ENCODE peak calls at places on chromosomes 12 and 14, in five cellular contexts. K is H9, W is H1, J is neuronal stem cell, D is trophoblast cell. M is an unnamed sample. For H3K4me1, the result is how much of the 10 kb centered on the place peaks cover.

GRCh38 chr12:103647267-103647666 is 60.2 kb downstream of the STAB2 start:
- DNase-seq in K (no peak), W (no peak), J (no peak), D (no peak), M (peak)

GRCh38 chr14:68147331-68147730 is 327.8 kb downstream of the RAD51B start:
- DNase-seq in D (no peak), J (no peak), W (no peak), K (no peak), M (peak)

GRCh38 chr12:650983-651382 is 12.3 kb downstream of the NINJ2 start:
- DNase-seq in J (no peak), K (no peak), D (no peak), W (no peak), M (no peak)

GRCh38 chr14:104357689-104358527 is 219.5 kb downstream of the KIF26A start:
- DNase-seq in W (no peak), K (peak), J (no peak), D (no peak), M (no peak)

GRCh38 chr12:62434504-62435336 is 31.9 kb upstream of the MON2 start:
- DNase-seq in D (peak), J (no peak), W (no peak), K (no peak), M (no peak)

GRCh38 chr14:76181546-76181945 is 29.8 kb downstream of the GPATCH2L start:
- DNase-seq in K (no peak), W (no peak), J (no peak), D (peak), M (peak)

GRCh38 chr14:72731252-72732020 is 162.5 kb downstream of the DPF3 start:
- DNase-seq in W (no peak), D (no peak), K (no peak), J (no peak), M (no peak)

GRCh38 chr12:31568498-31568897 is 22.4 kb downstream of the DENND5B start:
- DNase-seq in D (no peak), K (no peak), J (no peak), W (no peak), M (no peak)

GRCh38 chr12:10151621-10152020 is 20.3 kb downstream of the OLR1 start:
- DNase-seq in D (peak), J (no peak), W (no peak), K (no peak), M (no peak)

GRCh38 chr12:59179231-59179630 is 258.9 kb upstream of the LRIG3 start:
- DNase-seq in D (no peak), K (no peak), J (no peak), W (no peak), M (no peak)

GRCh38 chr12:88310069-88310468 is 168.0 kb downstream of the TMTC3 start:
- DNase-seq in J (no peak), D (peak), K (no peak), W (no peak), M (peak)

GRCh38 chr12:104823985-104824441 is 134.1 kb downstream of the SLC41A2 start:
- DNase-seq in J (no peak), D (no peak), W (no peak), K (peak), M (no peak)

GRCh38 chr12:129076466-129077325 is 223.4 kb downstream of the GLT1D1 start:
- DNase-seq in D (no peak), K (no peak), W (no peak), J (no peak), M (no peak)

GRCh38 chr12:121799175-121799841 is 4.5 kb upstream of the SETD1B start:
- DNase-seq in J (no peak), W (no peak), K (peak), D (peak), M (peak)

GRCh38 chr14:101885254-101885576 is 79.2 kb upstream of the DYNC1H1 start:
- DNase-seq in J (no peak), K (no peak), W (no peak), D (no peak), M (no peak)

GRCh38 chr12:48800971-48801370 is 12.1 kb upstream of the ADCY6 start:
- DNase-seq in D (no peak), J (no peak), W (no peak), K (no peak), M (no peak)

GRCh38 chr14:67265131-67265530 is 23.9 kb downstream of the PALS1 start:
- DNase-seq in D (peak), W (no peak), J (no peak), K (no peak), M (no peak)

GRCh38 chr14:65850429-65851145 is 438.1 kb downstream of the FUT8 start:
- DNase-seq in K (no peak), D (no peak), W (no peak), J (no peak), M (no peak)

GRCh38 chr14:73764406-73764805 is 50.2 kb upstream of the PNMA1 start:
- DNase-seq in J (no peak), W (no peak), K (no peak), D (no peak), M (peak)

GRCh38 chr12:48978291-48978740 is at the start of gene WNT1:
- DNase-seq in W (no peak), J (no peak), D (no peak), K (no peak), M (no peak)

GRCh38 chr14:104285483-104285790 is 147.1 kb downstream of the KIF26A start:
- DNase-seq in K (no peak), J (no peak), D (no peak), W (no peak), M (no peak)

GRCh38 chr12:128797119-128798118 is 26.3 kb downstream of the SLC15A4 start:
- DNase-seq in W (peak), J (no peak), K (no peak), D (no peak), M (peak)

GRCh38 chr12:1840981-1841425 is 20.6 kb downstream of the LRTM2 start:
- DNase-seq in W (no peak), J (no peak), K (peak), D (no peak), M (no peak)

GRCh38 chr12:32170437-32170998 is 63.9 kb downstream of the BICD1 start:
- DNase-seq in J (no peak), K (no peak), D (no peak), W (no peak), M (no peak)

GRCh38 chr12:24418157-24418556 is 468.7 kb upstream of the SOX5 start:
- DNase-seq in J (no peak), D (no peak), W (no peak), K (no peak), M (peak)

GRCh38 chr14:35248476-35248788 is 43.8 kb upstream of the PSMA6 start:
- DNase-seq in J (no peak), K (no peak), W (no peak), D (no peak), M (no peak)

GRCh38 chr12:58412466-58412865 is 471.1 kb downstream of the ATP23 start:
- DNase-seq in K (no peak), W (no peak), J (no peak), D (peak), M (peak)

GRCh38 chr12:67593041-67593870 is 55.3 kb upstream of the DYRK2 start:
- DNase-seq in K (no peak), D (peak), W (no peak), J (no peak), M (peak)

GRCh38 chr14:90439874-90440442 is 43.1 kb downstream of the CALM1 start:
- DNase-seq in D (no peak), J (no peak), W (no peak), K (peak), M (no peak)

GRCh38 chr12:127607146-127607725 is 659.7 kb upstream of the TMEM132C start:
- DNase-seq in W (no peak), J (no peak), K (peak), D (no peak), M (no peak)

DNA sequence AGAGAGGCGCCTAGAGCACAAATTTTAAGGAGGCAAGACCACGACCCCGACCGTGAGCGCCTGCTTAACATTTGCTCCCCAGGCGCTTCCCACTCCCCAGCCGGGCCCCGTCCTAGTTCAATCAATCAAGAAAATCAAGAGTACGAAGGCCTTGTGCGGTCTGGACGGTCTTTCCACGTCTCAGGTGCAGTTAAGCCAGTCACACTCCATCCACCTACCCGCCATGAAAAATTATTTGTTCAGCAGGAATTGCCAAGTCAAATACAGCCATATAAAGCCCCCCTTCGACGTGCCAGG is 610 bp upstream of the LRR1 start:
- DNase-seq in W (no peak), D (no peak), J (no peak), K (no peak), M (no peak)
- H3K4me1 ChIP-seq in W (under half), D (under half), J (under half), K (under half), M (under half)

DNA sequence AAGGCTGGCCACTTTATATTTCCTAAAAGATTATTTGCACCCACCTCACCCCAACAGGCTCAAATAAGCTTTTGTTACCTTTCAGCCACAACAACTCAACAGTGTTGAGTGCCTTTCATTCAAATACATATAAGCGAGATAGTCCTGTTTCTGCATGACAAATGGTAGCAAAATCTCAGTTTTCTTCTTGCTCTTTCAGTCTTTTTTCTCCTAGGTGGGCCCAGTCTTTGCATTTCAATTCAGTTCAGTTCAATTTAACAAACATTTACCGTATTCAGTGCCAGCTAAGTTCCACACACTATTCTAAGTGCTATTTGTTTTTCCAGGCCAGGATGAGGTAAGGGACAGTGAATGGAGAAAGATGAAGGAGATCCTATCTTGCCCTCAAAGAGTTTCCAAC is 25.9 kb upstream of the BMP4 start:
- DNase-seq in K (no peak), W (peak), D (no peak), J (no peak), M (no peak)
- H3K9ac ChIP-seq in K (no peak), W (no peak), D (no peak), J (no peak), M (no peak)

GRCh38 chr12:68808388-68809189 is 612 bp downstream of the MDM2 start:
- DNase-seq in W (peak), K (peak), J (no peak), D (peak), M (peak)
- H2BK12ac ChIP-seq in W (peak), K (peak), J (peak), D (peak), M (peak)

GRCh38 chr14:51846631-51847488 is 13.6 kb upstream of the GNG2 start:
- DNase-seq in J (peak), K (peak), D (peak), W (peak), M (peak)

GRCh38 chr14:51844482-51844881 is 15.9 kb upstream of the GNG2 start:
- DNase-seq in W (no peak), D (no peak), J (no peak), K (no peak), M (no peak)

GRCh38 chr14:51848120-51848519 is 12.3 kb upstream of the GNG2 start:
- DNase-seq in W (no peak), K (no peak), D (no peak), J (no peak), M (no peak)

GRCh38 chr14:51847489-51847796 is 13.0 kb upstream of the GNG2 start:
- DNase-seq in K (no peak), W (no peak), J (no peak), D (no peak), M (no peak)

DNA sequence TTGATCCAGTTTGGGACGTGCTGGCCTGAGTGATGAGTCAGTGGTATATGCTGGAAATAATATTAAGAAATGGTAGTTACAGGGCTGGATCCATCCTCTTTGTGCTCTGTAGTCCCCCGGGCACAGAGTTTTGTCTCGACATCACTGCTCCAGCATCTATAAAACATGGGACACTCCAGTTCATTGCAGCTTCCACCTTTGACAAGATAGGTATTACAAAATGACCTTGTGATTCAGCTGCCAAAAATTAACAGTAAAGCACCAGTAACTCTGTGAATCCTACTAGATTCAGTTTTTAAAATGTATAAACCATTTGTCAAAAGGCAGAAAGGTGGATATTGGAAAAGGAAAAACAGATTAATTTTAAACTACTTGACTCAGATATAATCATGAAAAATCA is 14.6 kb upstream of the GNG2 start:
- DNase-seq in D (peak), W (no peak), K (no peak), J (no peak), M (peak)
- H3K4me1 ChIP-seq in D (under half), W (under half), K (under half), J (under half), M (under half)

GRCh38 chr12:116339062-116339461 is 61.6 kb upstream of the MED13L start:
- DNase-seq in K (no peak), D (no peak), W (no peak), J (no peak), M (no peak)

GRCh38 chr12:116336542-116337065 is 59.1 kb upstream of the MED13L start:
- DNase-seq in K (no peak), W (no peak), J (no peak), D (peak), M (peak)

GRCh38 chr12:116338064-116338872 is 60.8 kb upstream of the MED13L start:
- DNase-seq in J (peak), K (peak), W (no peak), D (peak), M (no peak)

GRCh38 chr12:116339800-116340371 is 62.4 kb upstream of the MED13L start:
- DNase-seq in W (no peak), J (no peak), D (no peak), K (no peak), M (peak)

GRCh38 chr12:116337312-116337711 is 59.8 kb upstream of the MED13L start:
- DNase-seq in W (no peak), D (no peak), K (no peak), J (no peak), M (no peak)
- H3K9ac ChIP-seq in W (no peak), D (no peak), K (no peak), J (no peak), M (no peak)

GRCh38 chr14:34027990-34028490 is 77.2 kb upstream of the EGLN3 start:
- DNase-seq in K (no peak), W (no peak), J (no peak), D (peak), M (peak)
- H2BK12ac ChIP-seq in K (no peak), W (no peak), J (no peak), D (no peak), M (peak)

GRCh38 chr12:122979908-122980191 is 631 bp upstream of the ARL6IP4 start:
- DNase-seq in W (no peak), D (no peak), J (no peak), K (no peak), M (no peak)

GRCh38 chr12:122982494-122982850 is 2.0 kb downstream of the ARL6IP4 start:
- DNase-seq in J (no peak), D (no peak), W (no peak), K (no peak), M (no peak)

GRCh38 chr12:122981587-122982493 is 1.4 kb downstream of the ARL6IP4 start:
- DNase-seq in D (no peak), W (no peak), K (no peak), J (no peak), M (no peak)

GRCh38 chr12:122980192-122981035 is at the start of gene ARL6IP4:
- DNase-seq in W (no peak), J (peak), D (peak), K (no peak), M (peak)

GRCh38 chr12:122981036-122981471 is 573 bp downstream of the ARL6IP4 start:
- DNase-seq in W (no peak), J (no peak), D (peak), K (no peak), M (peak)
- H3K4me1 ChIP-seq in W (under half), J (under half), D (under half), K (under half), M (half or more)

DNA sequence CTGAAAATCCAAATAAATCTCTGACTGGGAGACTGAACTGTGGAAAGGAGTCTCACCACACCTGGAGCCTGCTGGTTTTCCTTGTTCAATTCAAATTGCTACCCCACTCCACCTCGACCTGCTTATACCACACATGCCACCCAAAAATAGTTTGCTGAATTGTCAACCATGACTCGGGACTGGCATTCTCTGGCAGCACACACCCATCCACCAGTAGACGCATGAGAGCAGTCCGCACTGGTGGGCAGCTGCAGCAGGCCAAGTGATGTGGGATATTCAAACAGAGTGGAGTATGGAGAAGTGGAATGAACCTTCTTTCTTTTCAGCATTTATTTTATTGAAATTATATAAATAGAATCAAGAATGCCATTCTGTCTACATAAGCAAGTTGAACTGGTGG is 38.7 kb upstream of the SYCP3 start:
- DNase-seq in J (no peak), K (no peak), W (no peak), D (no peak), M (no peak)
- H3K9ac ChIP-seq in J (no peak), K (no peak), W (no peak), D (no peak), M (no peak)